ENCODE peak calls at places on chromosomes 3 and 15, in eight cellular contexts. Z, I, O, W, L, U, Q and H are unnamed samples.

GRCh38 chr3:169865176-169865800 is 4.4 kb downstream of the LRRC31 start:
- DNase-seq in Z (peak), I (no peak), O (peak), W (no peak), L (no peak), U (peak), Q (no peak), H (no peak)

GRCh38 chr15:51620647-51621046 is 1.9 kb downstream of the DMXL2 start:
- DNase-seq in Z (peak), I (no peak), O (peak), W (no peak), L (no peak), U (no peak), Q (no peak), H (no peak)

GRCh38 chr3:98563661-98564281 is 29.6 kb downstream of the CPOX start:
- DNase-seq in Z (no peak), I (peak), O (no peak), W (no peak), L (no peak), U (peak), Q (peak), H (peak)

GRCh38 chr3:118151164-118151563 is 883.5 kb downstream of the IGSF11 start:
- DNase-seq in Z (no peak), I (no peak), O (no peak), W (no peak), L (no peak), U (no peak), Q (no peak), H (no peak)

GRCh38 chr15:58241872-58242271 is 103.7 kb downstream of the AQP9 start:
- DNase-seq in Z (no peak), I (no peak), O (no peak), W (no peak), L (peak), U (no peak), Q (peak), H (no peak)

GRCh38 chr15:79007066-79007465 is 62.2 kb upstream of the CTSH start:
- DNase-seq in Z (peak), I (no peak), O (no peak), W (peak), L (peak), U (peak), Q (peak), H (no peak)

GRCh38 chr3:141279074-141279945 is 47.7 kb downstream of the PXYLP1 start:
- DNase-seq in Z (peak), I (no peak), O (peak), W (no peak), L (peak), U (peak), Q (peak), H (peak)

GRCh38 chr3:33911525-33912322 is 113.3 kb downstream of the PDCD6IP start:
- DNase-seq in Z (peak), I (peak), O (no peak), W (no peak), L (no peak), U (no peak), Q (peak), H (peak)

GRCh38 chr3:11930084-11930483 is 74.1 kb upstream of the SYN2 start:
- DNase-seq in Z (no peak), I (no peak), O (no peak), W (no peak), L (no peak), U (no peak), Q (no peak), H (no peak)

GRCh38 chr3:64861684-64862083 is 173.9 kb upstream of the ADAMTS9 start:
- DNase-seq in Z (no peak), I (no peak), O (no peak), W (no peak), L (no peak), U (no peak), Q (no peak), H (no peak)

GRCh38 chr15:48647963-48648362 is 2.5 kb upstream of the FBN1 start:
- DNase-seq in Z (no peak), I (peak), O (no peak), W (no peak), L (peak), U (no peak), Q (peak), H (peak)

GRCh38 chr15:56996746-56997470 is 78.5 kb downstream of the TCF12 start:
- DNase-seq in Z (no peak), I (peak), O (no peak), W (no peak), L (no peak), U (no peak), Q (peak), H (no peak)

GRCh38 chr3:179297971-179298725 is 24.7 kb upstream of the ZNF639 start:
- DNase-seq in Z (no peak), I (no peak), O (no peak), W (no peak), L (no peak), U (no peak), Q (no peak), H (no peak)

GRCh38 chr3:66260431-66260830 is 39.6 kb downstream of the SLC25A26 start:
- DNase-seq in Z (no peak), I (no peak), O (no peak), W (no peak), L (no peak), U (no peak), Q (no peak), H (no peak)

GRCh38 chr3:30342319-30343060 is 263.9 kb upstream of the TGFBR2 start:
- DNase-seq in Z (no peak), I (peak), O (no peak), W (no peak), L (no peak), U (no peak), Q (peak), H (peak)

GRCh38 chr15:69391046-69391757 is 22.9 kb upstream of the KIF23 start:
- DNase-seq in Z (no peak), I (no peak), O (no peak), W (no peak), L (no peak), U (no peak), Q (no peak), H (no peak)

GRCh38 chr3:63478962-63479660 is 173.4 kb upstream of the SNTN start:
- DNase-seq in Z (no peak), I (no peak), O (no peak), W (no peak), L (no peak), U (no peak), Q (no peak), H (no peak)

GRCh38 chr15:69813881-69814280 is 283.8 kb downstream of the TLE3 start:
- DNase-seq in Z (no peak), I (no peak), O (no peak), W (no peak), L (no peak), U (no peak), Q (no peak), H (no peak)

GRCh38 chr15:101437209-101437608 is 52.3 kb downstream of the PCSK6 start:
- DNase-seq in Z (no peak), I (no peak), O (no peak), W (no peak), L (no peak), U (no peak), Q (no peak), H (no peak)

GRCh38 chr3:38573606-38574005 is 75.9 kb downstream of the SCN5A start:
- DNase-seq in Z (no peak), I (no peak), O (no peak), W (no peak), L (no peak), U (no peak), Q (no peak), H (no peak)

GRCh38 chr3:72444642-72445223 is 403.5 kb downstream of the SHQ1 start:
- DNase-seq in Z (no peak), I (no peak), O (no peak), W (no peak), L (no peak), U (no peak), Q (no peak), H (no peak)

GRCh38 chr3:186444974-186445373 is 82.9 kb upstream of the DGKG start:
- DNase-seq in Z (no peak), I (no peak), O (no peak), W (no peak), L (no peak), U (no peak), Q (no peak), H (no peak)

GRCh38 chr3:105616374-105616915 is 249.7 kb downstream of the ALCAM start:
- DNase-seq in Z (no peak), I (no peak), O (no peak), W (no peak), L (no peak), U (no peak), Q (peak), H (no peak)

GRCh38 chr15:57227899-57228298 is 148.4 kb upstream of the CGNL1 start:
- DNase-seq in Z (no peak), I (peak), O (no peak), W (no peak), L (no peak), U (no peak), Q (peak), H (peak)

GRCh38 chr3:64518950-64519349 is 168.8 kb downstream of the ADAMTS9 start:
- DNase-seq in Z (no peak), I (no peak), O (no peak), W (no peak), L (no peak), U (no peak), Q (peak), H (peak)

GRCh38 chr3:55180161-55180560 is 252.3 kb upstream of the LRTM1 start:
- DNase-seq in Z (no peak), I (peak), O (no peak), W (no peak), L (no peak), U (no peak), Q (peak), H (peak)

GRCh38 chr3:29718661-29719065 is 437.8 kb downstream of the RBMS3 start:
- DNase-seq in Z (no peak), I (no peak), O (no peak), W (no peak), L (no peak), U (no peak), Q (no peak), H (no peak)

GRCh38 chr15:81189583-81190283 is 6.9 kb upstream of the IL16 start:
- DNase-seq in Z (no peak), I (peak), O (no peak), W (peak), L (no peak), U (no peak), Q (peak), H (peak)

GRCh38 chr3:144364797-144365196 is 393.2 kb downstream of the DIPK2A start:
- DNase-seq in Z (no peak), I (peak), O (no peak), W (no peak), L (no peak), U (no peak), Q (peak), H (no peak)

GRCh38 chr3:30199855-30200254 is 406.5 kb upstream of the TGFBR2 start:
- DNase-seq in Z (no peak), I (no peak), O (no peak), W (no peak), L (no peak), U (no peak), Q (no peak), H (no peak)

GRCh38 chr3:37984051-37984450 is 6.5 kb upstream of the VILL start:
- DNase-seq in Z (no peak), I (no peak), O (no peak), W (no peak), L (no peak), U (no peak), Q (no peak), H (no peak)

GRCh38 chr3:192933779-192934456 is 16.3 kb upstream of the MB21D2 start:
- DNase-seq in Z (no peak), I (peak), O (no peak), W (no peak), L (no peak), U (no peak), Q (peak), H (no peak)